ENCODE peak calls at places on chromosomes 4 and X, in seven cellular contexts. I is SK-N-SH, L is transverse colon, S is ovary, C is upper lobe of left lung, M is HepG2, U is esophagus muscularis mucosa. B is an unnamed sample.

GRCh38 chr4:54484361-54484760 is 173.4 kb upstream of the KIT start:
- DNase-seq in U (no peak), M (no peak), S (no peak), L (no peak), C (no peak), I (no peak), B (no peak)

GRCh38 chrX:134026732-134027311 is 41.4 kb upstream of the GPC3 start:
- DNase-seq in M (peak), C (peak), I (peak), S (peak), L (peak), U (no peak), B (peak)

GRCh38 chrX:108177321-108177990 is 85.9 kb downstream of the ATG4A start:
- DNase-seq in L (no peak), S (no peak), C (no peak), M (no peak), I (no peak), U (no peak), B (no peak)

GRCh38 chr4:56434599-56435000 is 815 bp downstream of the PPAT start:
- DNase-seq in C (peak), L (no peak), U (no peak), S (no peak), I (no peak), M (no peak), B (peak)

GRCh38 chr4:118400362-118400761 is 47.6 kb upstream of the PRSS12 start:
- DNase-seq in L (no peak), S (no peak), C (no peak), I (no peak), U (no peak), M (no peak), B (no peak)

GRCh38 chr4:90095000-90095399 is 32.2 kb upstream of the CCSER1 start:
- DNase-seq in S (no peak), U (no peak), C (no peak), I (no peak), L (no peak), M (no peak), B (no peak)

GRCh38 chr4:56821394-56822263 is at the start of gene SPINK2:
- DNase-seq in M (no peak), I (peak), C (peak), S (no peak), U (no peak), L (peak), B (peak)

GRCh38 chr4:25503779-25504178 is 126.7 kb downstream of the ANAPC4 start:
- DNase-seq in M (no peak), L (no peak), I (no peak), S (no peak), U (no peak), C (no peak), B (no peak)

GRCh38 chr4:1050486-1051213 is 39.2 kb downstream of the FGFRL1 start:
- DNase-seq in I (peak), S (no peak), C (no peak), U (no peak), M (no peak), L (peak), B (peak)

GRCh38 chrX:23902419-23902818 is 5.3 kb downstream of the APOO start:
- DNase-seq in U (no peak), M (peak), L (no peak), I (peak), S (no peak), C (no peak), B (no peak)

GRCh38 chr4:11973270-11973669 is 544.6 kb upstream of the HS3ST1 start:
- DNase-seq in U (no peak), C (no peak), L (no peak), S (no peak), I (no peak), M (no peak), B (no peak)

GRCh38 chr4:58936436-58936835 is 1826.3 kb upstream of the IGFBP7 start:
- DNase-seq in C (no peak), U (no peak), M (no peak), S (no peak), I (no peak), L (no peak), B (no peak)

GRCh38 chrX:123860506-123860840 is 620 bp downstream of the XIAP start:
- DNase-seq in L (peak), U (no peak), I (peak), S (no peak), C (peak), M (peak), B (peak)

GRCh38 chr4:26020083-26020668 is 106.2 kb downstream of the SMIM20 start:
- DNase-seq in U (no peak), C (peak), I (no peak), M (no peak), L (no peak), S (no peak), B (no peak)

GRCh38 chr4:104966349-104967033 is 180.2 kb upstream of the TET2 start:
- DNase-seq in M (no peak), I (no peak), L (peak), U (no peak), C (peak), S (no peak), B (no peak)

GRCh38 chr4:7773401-7774187 is 166.1 kb downstream of the AFAP1 start:
- DNase-seq in I (no peak), C (no peak), S (no peak), L (peak), U (no peak), M (no peak), B (no peak)

GRCh38 chr4:55636622-55636999 is 513 bp upstream of the NMU start:
- DNase-seq in I (peak), C (no peak), S (no peak), L (no peak), U (no peak), M (no peak), B (no peak)

GRCh38 chr4:1767770-1768366 is 25.2 kb upstream of the FGFR3 start:
- DNase-seq in C (peak), I (peak), U (no peak), L (peak), S (no peak), M (peak), B (peak)

GRCh38 chrX:24148535-24149345 is 789 bp upstream of the ZFX start:
- DNase-seq in M (peak), I (peak), C (peak), L (no peak), U (no peak), S (peak), B (no peak)

GRCh38 chr4:52160859-52161258 is 109.8 kb downstream of the SPATA18 start:
- DNase-seq in S (no peak), M (no peak), C (no peak), L (no peak), U (no peak), I (no peak), B (no peak)

GRCh38 chr4:186203391-186203802 is 12.0 kb downstream of the CYP4V2 start:
- DNase-seq in L (no peak), S (no peak), M (no peak), I (peak), C (no peak), U (no peak), B (no peak)

GRCh38 chr4:123744664-123745290 is 348.2 kb downstream of the SPRY1 start:
- DNase-seq in C (no peak), I (no peak), L (no peak), U (no peak), S (peak), M (peak), B (no peak)

GRCh38 chrX:31497086-31497485 is 425.2 kb upstream of the FTHL17 start:
- DNase-seq in I (no peak), L (no peak), S (no peak), U (no peak), C (no peak), M (no peak), B (no peak)

GRCh38 chr4:48262926-48263325 is 6.7 kb downstream of the TEC start:
- DNase-seq in I (no peak), U (no peak), S (no peak), L (no peak), M (no peak), C (peak), B (no peak)

GRCh38 chr4:161581262-161581661 is 582.5 kb downstream of the FSTL5 start:
- DNase-seq in M (no peak), S (no peak), U (no peak), L (no peak), C (no peak), I (no peak), B (no peak)

GRCh38 chr4:138398297-138398696 is 156.1 kb upstream of the SLC7A11 start:
- DNase-seq in S (no peak), C (no peak), M (peak), U (no peak), L (no peak), I (no peak), B (no peak)

GRCh38 chr4:41622816-41623215 is 84.9 kb downstream of the LIMCH1 start:
- DNase-seq in I (no peak), S (no peak), L (no peak), C (no peak), M (no peak), U (no peak), B (no peak)

GRCh38 chrX:104972737-104973136 is 247.8 kb downstream of the TEX13A start:
- DNase-seq in M (no peak), L (no peak), U (no peak), S (no peak), C (no peak), I (no peak), B (no peak)

GRCh38 chrX:24494544-24495113 is 29.5 kb downstream of the PDK3 start:
- DNase-seq in U (no peak), C (peak), L (peak), S (peak), I (no peak), M (peak), B (no peak)

GRCh38 chr4:10587697-10588096 is 96.9 kb downstream of the CLNK start:
- DNase-seq in L (no peak), M (no peak), I (no peak), S (no peak), C (no peak), U (no peak), B (no peak)

GRCh38 chrX:15683193-15683592 is 18.6 kb upstream of the CLTRN start:
- DNase-seq in C (no peak), U (no peak), S (no peak), M (no peak), L (no peak), I (no peak), B (no peak)

GRCh38 chr4:55125763-55126541 is 557 bp upstream of the KDR start:
- DNase-seq in I (peak), C (peak), S (no peak), M (no peak), L (no peak), U (no peak), B (no peak)

GRCh38 chr4:153466637-153467153 is 535 bp downstream of the TMEM131L start:
- DNase-seq in C (no peak), L (no peak), S (peak), I (peak), M (no peak), U (no peak), B (no peak)

GRCh38 chrX:13750204-13750603 is 15.7 kb downstream of the OFD1 start:
- DNase-seq in L (no peak), U (no peak), I (peak), S (no peak), C (no peak), M (peak), B (no peak)

DNA sequence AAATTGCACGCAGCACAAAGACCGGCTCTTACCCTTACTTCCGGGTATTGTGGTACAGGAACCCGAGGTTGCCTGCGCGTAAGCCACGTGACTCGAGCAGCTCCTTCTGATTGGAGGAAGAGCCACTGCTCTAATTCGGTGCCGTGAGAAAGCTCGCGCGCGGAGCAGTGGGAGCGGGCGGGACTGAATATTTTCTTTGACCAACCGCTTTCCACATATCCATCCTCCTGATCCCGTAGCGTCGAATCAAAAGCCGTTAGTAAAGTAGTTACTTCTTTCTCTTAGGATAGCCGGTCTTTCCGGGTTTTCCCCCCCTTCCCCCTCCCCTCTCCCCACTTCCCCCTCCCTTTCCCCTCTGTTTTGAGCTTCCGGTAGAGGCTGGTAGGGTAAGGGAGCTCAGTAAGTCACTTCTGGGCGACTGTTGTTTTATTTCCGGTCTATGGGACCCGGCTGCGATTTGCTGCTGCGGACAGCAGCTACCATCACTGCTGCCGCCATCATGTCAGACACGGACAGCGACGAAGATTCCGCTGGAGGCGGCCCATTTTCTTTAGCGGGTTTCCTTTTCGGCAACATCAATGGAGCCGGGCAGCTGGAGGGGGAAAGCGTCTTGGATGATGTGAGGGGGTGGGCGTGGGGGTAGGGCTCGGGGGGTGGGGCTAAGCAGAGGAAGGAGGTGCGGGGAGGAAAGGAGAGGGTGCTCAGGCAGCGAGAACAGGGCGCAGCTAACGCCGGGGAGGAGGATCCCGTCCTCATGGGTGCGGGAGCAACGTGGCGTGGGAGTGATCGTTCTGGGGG is at the start of gene TAF1:
- DNase-seq in S (peak), M (peak), I (peak), C (peak), L (peak), U (peak), B (peak)
- TF ChIP-seq EP300 in S (no peak), M (no peak), I (no peak), C (no peak), L (no peak), U (no peak), B (no peak)

GRCh38 chrX:53438174-53438831 is 4.1 kb upstream of the HSD17B10 start:
- DNase-seq in I (no peak), M (no peak), U (no peak), L (no peak), S (no peak), C (no peak), B (no peak)
- TF ChIP-seq EP300 in I (no peak), M (no peak), U (no peak), L (no peak), S (no peak), C (no peak), B (no peak)

GRCh38 chrX:153925739-153926593 is at the start of gene ARHGAP4:
- DNase-seq in S (no peak), I (no peak), U (no peak), C (no peak), L (no peak), M (no peak), B (no peak)

GRCh38 chrX:153926594-153926862 is 464 bp upstream of the ARHGAP4 start:
- DNase-seq in S (no peak), C (no peak), I (no peak), M (no peak), U (no peak), L (no peak), B (no peak)

GRCh38 chrX:153927936-153928760 is 2.1 kb upstream of the ARHGAP4 start:
- DNase-seq in C (peak), I (peak), M (peak), U (peak), L (peak), S (peak), B (peak)

GRCh38 chrX:153927686-153927935 is 1.5 kb upstream of the ARHGAP4 start:
- DNase-seq in U (no peak), L (no peak), M (no peak), S (no peak), C (no peak), I (no peak), B (no peak)

GRCh38 chrX:153926863-153927685 is 1.0 kb upstream of the ARHGAP4 start:
- DNase-seq in U (no peak), I (peak), L (peak), C (peak), M (peak), S (no peak), B (peak)
- TF ChIP-seq EP300 in U (no peak), I (no peak), L (no peak), C (peak), M (peak), S (no peak), B (no peak)

GRCh38 chr4:45530498-45530897 is 593.4 kb downstream of the GABRG1 start:
- DNase-seq in C (no peak), S (no peak), M (no peak), U (no peak), I (no peak), L (no peak), B (no peak)

GRCh38 chr4:45527160-45527559 is 596.7 kb downstream of the GABRG1 start:
- DNase-seq in S (no peak), L (no peak), C (no peak), M (no peak), U (no peak), I (no peak), B (no peak)
- TF ChIP-seq EP300 in S (no peak), L (no peak), C (no peak), M (no peak), U (no peak), I (no peak), B (no peak)

GRCh38 chrX:2502668-2503519 is 2.1 kb upstream of the DHRSX start:
- DNase-seq in S (no peak), L (peak), I (no peak), U (no peak), M (no peak), C (peak), B (peak)
- TF ChIP-seq EP300 in S (no peak), L (no peak), I (no peak), U (no peak), M (no peak), C (no peak), B (no peak)